ENCODE peak calls at places on chromosome 13, in eight cellular contexts. P is NCI-H1092; J is uterus; H is activated T-cell treated with anti-CD3 and anti-CD28 coated beads for 1 hour; B is CD8-positive, alpha-beta memory T cell; S is GM04504; X is stimulated activated CD4-positive, alpha-beta T cell treated with anti-CD3 and anti-CD28 coated beads, Interleukin-15, amount 100 ng/mL, for 48 hours; D is heart right ventricle. W is an unnamed sample.

GRCh38 chr13:78659450-78660110 is 625 bp upstream of the OBI1 start:
- DNase-seq in P (no peak), J (no peak), H (no peak), B (no peak), S (no peak), X (no peak), D (no peak), W (no peak)

GRCh38 chr13:27808866-27809546 is 16.7 kb downstream of the GSX1 start:
- DNase-seq in P (no peak), J (no peak), H (no peak), B (no peak), S (no peak), X (no peak), D (no peak), W (no peak)

GRCh38 chr13:60572003-60572792 is 175.2 kb downstream of the TDRD3 start:
- DNase-seq in P (no peak), J (no peak), H (no peak), B (no peak), S (peak; percentile 28), X (no peak), D (no peak), W (no peak)

GRCh38 chr13:26538363-26539317 is 18.8 kb upstream of the WASF3 start:
- DNase-seq in P (peak; percentile 46), J (no peak), H (no peak), B (no peak), S (no peak), X (no peak), D (no peak), W (no peak)

GRCh38 chr13:24033527-24034302 is 126.8 kb upstream of the SPATA13 start:
- DNase-seq in P (no peak), J (no peak), H (no peak), B (no peak), S (peak; percentile 67), X (no peak), D (no peak), W (no peak)

GRCh38 chr13:49218493-49219051 is 1.6 kb upstream of the MLNR start:
- DNase-seq in P (no peak), J (no peak), H (no peak), B (no peak), S (no peak), X (no peak), D (no peak), W (no peak)

GRCh38 chr13:47112900-47113299 is 216.0 kb upstream of the HTR2A start:
- DNase-seq in P (no peak), J (no peak), H (no peak), B (no peak), S (no peak), X (no peak), D (no peak), W (no peak)

GRCh38 chr13:97274782-97275252 is 52.7 kb downstream of the MBNL2 start:
- DNase-seq in P (no peak), J (no peak), H (no peak), B (no peak), S (no peak), X (no peak), D (no peak), W (no peak)

GRCh38 chr13:39888865-39889810 is 233.7 kb downstream of the COG6 start:
- DNase-seq in P (no peak), J (no peak), H (no peak), B (no peak), S (no peak), X (no peak), D (no peak), W (no peak)

GRCh38 chr13:113898391-113898790 is 34.5 kb upstream of the GAS6 start:
- DNase-seq in P (no peak), J (peak; percentile 8), H (no peak), B (no peak), S (no peak), X (no peak), D (no peak), W (no peak)

GRCh38 chr13:105105471-105105870 is 1430.0 kb downstream of the EFNB2 start:
- DNase-seq in P (no peak), J (no peak), H (no peak), B (no peak), S (no peak), X (no peak), D (no peak), W (no peak)

GRCh38 chr13:90622547-90622946 is 724.9 kb upstream of the MIR17HG start:
- DNase-seq in P (no peak), J (no peak), H (no peak), B (no peak), S (no peak), X (no peak), D (no peak), W (no peak)

GRCh38 chr13:94494021-94494420 is 14.5 kb upstream of the DCT start:
- DNase-seq in P (peak; percentile 36), J (no peak), H (no peak), B (no peak), S (no peak), X (no peak), D (no peak), W (no peak)

GRCh38 chr13:27374650-27375049 is 49.8 kb upstream of the GTF3A start:
- DNase-seq in P (peak; percentile 74), J (peak; percentile 48), H (peak; percentile 31), B (peak; percentile 28), S (peak; percentile 55), X (no peak), D (no peak), W (no peak)

GRCh38 chr13:38872693-38873092 is 117.9 kb downstream of the STOML3 start:
- DNase-seq in P (peak; percentile 7), J (peak; percentile 14), H (peak; percentile 2), B (peak; percentile 2), S (peak; percentile 5), X (peak; percentile 12), D (peak; percentile 12), W (no peak)

GRCh38 chr13:97117388-97117910 is 104.7 kb upstream of the MBNL2 start:
- DNase-seq in P (no peak), J (no peak), H (no peak), B (no peak), S (no peak), X (no peak), D (no peak), W (no peak)

W was measured in activated T-helper 1 cell treated with anti-CD3 and anti-CD28 coated beads, Interleukin-2, amount 50 U/mL, for 16 hours.